ENCODE peak calls at places on chromosomes 5 and 9, in four cellular contexts. Y is GM12878, H is H1, N is HepG2. B is an unnamed sample.

GRCh38 chr9:93909242-93909616 is 45.9 kb downstream of the BARX1 start:
- DNase-seq in Y (no peak), H (no peak), N (no peak), B (no peak)

GRCh38 chr5:163619951-163620350 is 114.5 kb downstream of the MAT2B start:
- DNase-seq in Y (no peak), H (no peak), N (no peak), B (no peak)

GRCh38 chr9:995776-996175 is 19.3 kb downstream of the DMRT3 start:
- DNase-seq in Y (no peak), H (no peak), N (no peak), B (no peak)

GRCh38 chr5:94690778-94691177 is 72.3 kb downstream of the SLF1 start:
- DNase-seq in Y (no peak), H (no peak), N (no peak), B (no peak)

GRCh38 chr5:73067213-73067612 is 53.2 kb upstream of the TMEM171 start:
- DNase-seq in Y (no peak), H (no peak), N (no peak), B (no peak)

GRCh38 chr5:178256746-178257145 is 24.1 kb upstream of the PHYKPL start:
- DNase-seq in Y (no peak), H (no peak), N (no peak), B (no peak)

GRCh38 chr9:93636667-93637066 is 60.3 kb downstream of the PHF2 start:
- DNase-seq in Y (no peak), H (no peak), N (no peak), B (no peak)

GRCh38 chr5:142618125-142618524 is 67.8 kb downstream of the FGF1 start:
- DNase-seq in Y (no peak), H (no peak), N (no peak), B (no peak)

GRCh38 chr5:137752873-137753226 is 1.3 kb downstream of the HNRNPA0 start:
- DNase-seq in Y (no peak), H (peak; percentile 55), N (peak; percentile 17), B (no peak)

GRCh38 chr9:75889977-75890540 is 414 bp upstream of the PCSK5 start:
- DNase-seq in Y (no peak), H (no peak), N (no peak), B (no peak)

GRCh38 chr9:121744687-121745395 is 93.4 kb downstream of the DAB2IP start:
- DNase-seq in Y (no peak), H (no peak), N (peak; percentile 61), B (no peak)

GRCh38 chr9:103904242-103904641 is 189.9 kb upstream of the SMC2 start:
- DNase-seq in Y (no peak), H (no peak), N (no peak), B (no peak)

GRCh38 chr9:970310-971002 is 6.0 kb upstream of the DMRT3 start:
- DNase-seq in Y (no peak), H (peak; percentile 75), N (no peak), B (no peak)

GRCh38 chr5:9483779-9484178 is 62.1 kb downstream of the SEMA5A start:
- DNase-seq in Y (no peak), H (no peak), N (no peak), B (no peak)

GRCh38 chr5:149500922-149501582 is 50.2 kb downstream of the CSNK1A1 start:
- DNase-seq in Y (no peak), H (no peak), N (no peak), B (no peak)

GRCh38 chr5:51345106-51345505 is 38.1 kb upstream of the ISL1 start:
- DNase-seq in Y (no peak), H (no peak), N (no peak), B (no peak)

GRCh38 chr5:164798110-164798509 is 1292.7 kb downstream of the MAT2B start:
- DNase-seq in Y (no peak), H (no peak), N (no peak), B (no peak)

GRCh38 chr9:119802621-119803020 is 433.4 kb upstream of the BRINP1 start:
- DNase-seq in Y (no peak), H (peak; percentile 47), N (no peak), B (no peak)

GRCh38 chr5:132498686-132499271 is 8.2 kb upstream of the IRF1 start:
- DNase-seq in Y (no peak), H (peak; percentile 32), N (no peak), B (no peak)

GRCh38 chr9:5630038-5630507 is 1.2 kb downstream of the RIC1 start:
- DNase-seq in Y (no peak), H (no peak), N (peak; percentile 16), B (no peak)

GRCh38 chr9:5629312-5630037 is 568 bp downstream of the RIC1 start:
- DNase-seq in Y (no peak), H (no peak), N (no peak), B (no peak)

GRCh38 chr9:5633243-5633642 is 4.3 kb downstream of the RIC1 start:
- DNase-seq in Y (no peak), H (no peak), N (no peak), B (no peak)

GRCh38 chr9:5632540-5632939 is 3.6 kb downstream of the RIC1 start:
- DNase-seq in Y (no peak), H (no peak), N (no peak), B (no peak)

DNA sequence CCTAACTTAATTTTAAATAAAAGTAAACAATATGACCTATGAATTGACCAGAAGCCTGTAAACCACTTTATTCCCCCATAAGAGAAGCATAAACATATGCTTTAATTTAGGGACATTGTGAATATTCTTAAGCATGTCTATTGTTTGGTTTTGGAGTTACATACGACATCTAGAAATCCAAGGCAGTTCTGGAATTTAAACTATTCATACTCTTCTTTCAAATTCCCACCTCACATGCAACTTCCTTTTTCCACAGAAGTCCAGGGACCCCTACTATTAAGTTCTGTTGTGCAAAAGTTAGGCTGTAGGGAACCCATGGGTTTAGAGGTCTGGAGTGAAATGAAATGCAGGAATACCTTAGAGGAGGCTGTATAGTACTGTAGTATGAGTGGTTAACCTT is 2.1 kb downstream of the RIC1 start:
- DNase-seq in Y (no peak), H (no peak), N (peak; percentile 23), B (no peak)
- H3K4me3 ChIP-seq in Y (peak overlapping the region; percentile 98), H (no peak overlapping the region), N (peak overlapping the region; percentile 97), B (no peak overlapping the region)

GRCh38 chr9:98084396-98084795 is 27.9 kb downstream of the NANS start:
- DNase-seq in Y (no peak), H (no peak), N (no peak), B (no peak)

GRCh38 chr9:98087420-98088354 is 31.2 kb downstream of the NANS start:
- DNase-seq in Y (no peak), H (peak; percentile 75), N (no peak), B (no peak)

GRCh38 chr9:98086461-98086860 is 29.9 kb downstream of the NANS start:
- DNase-seq in Y (no peak), H (no peak), N (no peak), B (no peak)

GRCh38 chr9:98085058-98085457 is 28.5 kb downstream of the NANS start:
- DNase-seq in Y (no peak), H (no peak), N (no peak), B (no peak)

GRCh38 chr9:98085955-98086354 is 29.4 kb downstream of the NANS start:
- DNase-seq in Y (no peak), H (peak; percentile 73), N (no peak), B (no peak)
- TF ChIP-seq SUZ12 in Y (no peak), H (no peak), N (no peak), B (no peak)

GRCh38 chr9:129497837-129498450 is 123.0 kb downstream of the C9orf50 start:
- DNase-seq in Y (no peak), H (no peak), N (no peak), B (no peak)
- H3K9ac ChIP-seq in Y (no peak overlapping the region), H (no peak overlapping the region), N (peak overlapping the region; percentile 27), B (peak overlapping the region; percentile 89)

DNA sequence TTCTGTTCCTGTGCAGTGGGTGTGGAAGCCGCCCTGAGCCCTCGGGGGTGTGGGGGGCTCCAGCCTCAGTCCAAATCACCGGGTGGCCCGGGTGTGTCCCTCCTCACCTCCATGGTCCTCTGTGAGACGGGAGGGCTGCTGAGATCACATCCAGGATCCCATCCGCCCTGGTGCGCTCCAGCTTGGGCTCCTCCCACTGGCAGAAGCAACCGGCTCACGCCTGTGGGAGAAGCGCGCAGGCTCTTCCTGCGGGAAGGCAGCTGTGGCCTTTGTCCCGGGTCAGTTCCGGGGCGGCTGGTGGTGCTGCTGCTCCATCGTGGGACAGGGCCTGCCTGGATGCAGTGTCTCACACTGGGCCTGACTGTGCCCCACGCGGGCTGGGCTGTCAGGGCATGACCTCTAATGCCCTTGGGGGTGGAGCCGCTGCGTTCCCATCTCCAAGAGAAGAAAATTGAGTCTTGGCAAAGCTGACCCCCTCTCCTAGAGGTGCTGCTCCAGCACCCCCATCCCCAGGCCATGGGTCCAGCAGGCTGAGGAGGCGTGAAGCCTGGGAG is 18.5 kb downstream of the OLFM1 start:
- DNase-seq in Y (no peak), H (no peak), N (no peak), B (no peak)
- H3K4me3 ChIP-seq in Y (no peak overlapping the region), H (no peak overlapping the region), N (no peak overlapping the region), B (no peak overlapping the region)